ENCODE peak calls at places on chromosomes 11 and 22, in five cellular contexts. One of them, this sample, is unnamed.

GRCh38 chr11:20112291-20113146 is 47.8 kb downstream of the DBX1 start:
- DNase-seq in HepG2: no peak
- DNase-seq in WTC11: no peak
- DNase-seq in K562: peak
- DNase-seq in GM12878: no peak
- DNase-seq in this sample: no peak

GRCh38 chr11:120391297-120391696 is 55.1 kb downstream of the ARHGEF12 start:
- DNase-seq in HepG2: peak
- DNase-seq in WTC11: no peak
- DNase-seq in K562: no peak
- DNase-seq in GM12878: no peak
- DNase-seq in this sample: no peak

GRCh38 chr22:38355275-38355674 is 38.0 kb upstream of the CSNK1E start:
- DNase-seq in HepG2: no peak
- DNase-seq in WTC11: no peak
- DNase-seq in K562: no peak
- DNase-seq in GM12878: no peak
- DNase-seq in this sample: no peak

GRCh38 chr11:57513911-57514537 is 1.5 kb downstream of the SLC43A1 start:
- DNase-seq in HepG2: no peak
- DNase-seq in WTC11: peak
- DNase-seq in K562: peak
- DNase-seq in GM12878: no peak
- DNase-seq in this sample: no peak

GRCh38 chr11:76763573-76764348 is 19.4 kb upstream of the TSKU start:
- DNase-seq in HepG2: no peak
- DNase-seq in WTC11: no peak
- DNase-seq in K562: no peak
- DNase-seq in GM12878: no peak
- DNase-seq in this sample: no peak

GRCh38 chr11:93895106-93895862 is 44.9 kb upstream of the VSTM5 start:
- DNase-seq in HepG2: peak
- DNase-seq in WTC11: peak
- DNase-seq in K562: peak
- DNase-seq in GM12878: no peak
- DNase-seq in this sample: no peak

GRCh38 chr22:46421272-46421671 is 85.8 kb downstream of the TRMU start:
- DNase-seq in HepG2: no peak
- DNase-seq in WTC11: no peak
- DNase-seq in K562: no peak
- DNase-seq in GM12878: peak
- DNase-seq in this sample: no peak

GRCh38 chr22:46541536-46541935 is 4.1 kb upstream of the CELSR1 start:
- DNase-seq in HepG2: no peak
- DNase-seq in WTC11: no peak
- DNase-seq in K562: no peak
- DNase-seq in GM12878: no peak
- DNase-seq in this sample: no peak

GRCh38 chr22:48320671-48321515 is 1506.8 kb downstream of the BRD1 start:
- DNase-seq in HepG2: no peak
- DNase-seq in WTC11: no peak
- DNase-seq in K562: no peak
- DNase-seq in GM12878: no peak
- DNase-seq in this sample: no peak

GRCh38 chr11:59158206-59159068 is 13.5 kb upstream of the DTX4 start:
- DNase-seq in HepG2: peak
- DNase-seq in WTC11: peak
- DNase-seq in K562: peak
- DNase-seq in GM12878: no peak
- DNase-seq in this sample: no peak

GRCh38 chr11:46309669-46310288 is 32.3 kb downstream of the CREB3L1 start:
- DNase-seq in HepG2: no peak
- DNase-seq in WTC11: no peak
- DNase-seq in K562: peak
- DNase-seq in GM12878: no peak
- DNase-seq in this sample: no peak

GRCh38 chr11:6319001-6319878 is 1.1 kb downstream of the CAVIN3 start:
- DNase-seq in HepG2: no peak
- DNase-seq in WTC11: peak
- DNase-seq in K562: no peak
- DNase-seq in GM12878: no peak
- DNase-seq in this sample: no peak

GRCh38 chr11:19345519-19345847 is 104.7 kb upstream of the E2F8 start:
- DNase-seq in HepG2: no peak
- DNase-seq in WTC11: peak
- DNase-seq in K562: no peak
- DNase-seq in GM12878: no peak
- DNase-seq in this sample: peak

GRCh38 chr11:46294365-46295309 is 17.2 kb downstream of the CREB3L1 start:
- DNase-seq in HepG2: no peak
- DNase-seq in WTC11: peak
- DNase-seq in K562: peak
- DNase-seq in GM12878: no peak
- DNase-seq in this sample: peak

GRCh38 chr11:125166347-125166841 is 1.8 kb downstream of the PKNOX2 start:
- DNase-seq in HepG2: no peak
- DNase-seq in WTC11: no peak
- DNase-seq in K562: no peak
- DNase-seq in GM12878: no peak
- DNase-seq in this sample: no peak

GRCh38 chr11:64135711-64136110 is 30.2 kb downstream of the MACROD1 start:
- DNase-seq in HepG2: no peak
- DNase-seq in WTC11: no peak
- DNase-seq in K562: no peak
- DNase-seq in GM12878: no peak
- DNase-seq in this sample: no peak

GRCh38 chr22:41782316-41782715 is 18.2 kb upstream of the CCDC134 start:
- DNase-seq in HepG2: no peak
- DNase-seq in WTC11: no peak
- DNase-seq in K562: no peak
- DNase-seq in GM12878: no peak
- DNase-seq in this sample: no peak

GRCh38 chr11:116353517-116353916 is 419.3 kb downstream of the BUD13 start:
- DNase-seq in HepG2: no peak
- DNase-seq in WTC11: no peak
- DNase-seq in K562: no peak
- DNase-seq in GM12878: no peak
- DNase-seq in this sample: no peak

GRCh38 chr11:4076774-4077173 is 17.8 kb upstream of the RRM1 start:
- DNase-seq in HepG2: no peak
- DNase-seq in WTC11: no peak
- DNase-seq in K562: no peak
- DNase-seq in GM12878: no peak
- DNase-seq in this sample: no peak
- TF ChIP-seq ATF2 in HepG2: no peak
- TF ChIP-seq ATF2 in WTC11: no peak
- TF ChIP-seq ATF2 in K562: no peak
- TF ChIP-seq ATF2 in GM12878: no peak
- TF ChIP-seq ATF2 in this sample: no peak

DNA sequence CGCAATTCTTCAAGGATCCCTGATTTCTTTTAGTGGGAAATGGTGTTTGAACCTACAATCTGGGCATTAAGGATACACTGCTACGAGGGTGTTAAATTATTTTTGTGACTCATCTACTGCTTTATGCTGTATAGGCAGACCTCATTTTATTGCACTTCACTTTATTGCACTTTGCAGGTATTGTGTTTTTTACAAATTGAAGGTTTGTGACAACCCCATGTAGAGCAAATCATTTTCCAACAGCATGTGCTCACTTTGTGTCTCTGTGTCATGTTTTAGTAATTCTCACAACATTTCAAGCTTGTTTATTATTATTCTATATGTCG is 19.2 kb upstream of the MPZL2 start:
- DNase-seq in HepG2: no peak
- DNase-seq in WTC11: no peak
- DNase-seq in K562: no peak
- DNase-seq in GM12878: no peak
- DNase-seq in this sample: no peak
- TF ChIP-seq ATF2 in HepG2: no peak
- TF ChIP-seq ATF2 in WTC11: no peak
- TF ChIP-seq ATF2 in K562: no peak
- TF ChIP-seq ATF2 in GM12878: no peak
- TF ChIP-seq ATF2 in this sample: no peak

DNA sequence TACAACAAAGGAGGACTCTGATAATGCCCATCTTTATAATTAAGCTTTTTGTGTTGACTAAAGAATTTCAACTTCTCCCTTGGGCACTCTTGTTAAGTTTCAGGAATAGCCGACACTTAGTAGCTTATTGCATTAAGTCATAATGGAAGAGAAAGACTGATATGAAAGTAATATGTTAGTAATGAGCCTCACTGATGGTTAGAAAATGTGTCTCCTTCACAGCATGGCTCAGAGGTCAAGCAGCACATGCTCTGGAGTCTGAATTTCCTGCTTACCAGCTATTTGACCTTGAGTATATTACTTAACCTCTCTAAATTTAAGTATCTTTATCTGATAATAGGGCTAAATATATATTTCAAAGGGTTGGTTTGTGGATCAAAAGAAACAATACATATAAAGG is 39.0 kb downstream of the PDGFD start:
- DNase-seq in HepG2: no peak
- DNase-seq in WTC11: no peak
- DNase-seq in K562: no peak
- DNase-seq in GM12878: peak
- DNase-seq in this sample: no peak
- TF ChIP-seq ATF2 in HepG2: no peak
- TF ChIP-seq ATF2 in WTC11: no peak
- TF ChIP-seq ATF2 in K562: no peak
- TF ChIP-seq ATF2 in GM12878: no peak
- TF ChIP-seq ATF2 in this sample: no peak

GRCh38 chr11:75307058-75307457 is 44.4 kb downstream of the ARRB1 start:
- DNase-seq in HepG2: no peak
- DNase-seq in WTC11: no peak
- DNase-seq in K562: no peak
- DNase-seq in GM12878: no peak
- DNase-seq in this sample: no peak

GRCh38 chr11:75306529-75306928 is 44.9 kb downstream of the ARRB1 start:
- DNase-seq in HepG2: no peak
- DNase-seq in WTC11: no peak
- DNase-seq in K562: no peak
- DNase-seq in GM12878: no peak
- DNase-seq in this sample: no peak

GRCh38 chr11:75311858-75312288 is 39.6 kb downstream of the ARRB1 start:
- DNase-seq in HepG2: no peak
- DNase-seq in WTC11: no peak
- DNase-seq in K562: no peak
- DNase-seq in GM12878: no peak
- DNase-seq in this sample: no peak

GRCh38 chr11:75308116-75308515 is 43.3 kb downstream of the ARRB1 start:
- DNase-seq in HepG2: no peak
- DNase-seq in WTC11: no peak
- DNase-seq in K562: no peak
- DNase-seq in GM12878: no peak
- DNase-seq in this sample: no peak

DNA sequence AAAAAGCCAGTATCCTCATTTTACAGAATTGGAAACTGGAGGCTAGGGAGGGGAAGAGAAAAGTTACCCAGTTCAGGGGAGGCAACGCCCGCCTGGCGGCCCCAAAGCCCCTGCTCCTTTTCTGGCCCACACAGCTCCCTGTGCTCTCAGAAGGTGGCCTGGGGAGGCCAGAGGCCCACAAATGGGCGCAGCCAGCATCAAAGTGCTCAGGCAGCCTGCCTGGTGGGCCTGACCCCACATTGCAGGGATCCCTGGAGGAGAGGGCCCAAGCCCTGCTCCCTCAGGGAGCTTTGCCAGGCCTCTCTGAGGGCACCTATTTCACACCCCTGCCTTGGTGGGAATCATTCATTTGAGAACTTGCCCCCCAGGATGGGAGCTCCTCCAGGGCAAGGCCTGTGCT is 42.5 kb downstream of the ARRB1 start:
- DNase-seq in HepG2: no peak
- DNase-seq in WTC11: no peak
- DNase-seq in K562: no peak
- DNase-seq in GM12878: no peak
- DNase-seq in this sample: no peak
- TF ChIP-seq ATF2 in HepG2: no peak
- TF ChIP-seq ATF2 in WTC11: no peak
- TF ChIP-seq ATF2 in K562: no peak
- TF ChIP-seq ATF2 in GM12878: no peak
- TF ChIP-seq ATF2 in this sample: no peak

GRCh38 chr11:102824541-102824940 is 18.9 kb downstream of the MMP3 start:
- DNase-seq in HepG2: no peak
- DNase-seq in WTC11: no peak
- DNase-seq in K562: no peak
- DNase-seq in GM12878: no peak
- DNase-seq in this sample: no peak
- TF ChIP-seq ATF2 in HepG2: no peak
- TF ChIP-seq ATF2 in WTC11: no peak
- TF ChIP-seq ATF2 in K562: no peak
- TF ChIP-seq ATF2 in GM12878: no peak
- TF ChIP-seq ATF2 in this sample: no peak

DNA sequence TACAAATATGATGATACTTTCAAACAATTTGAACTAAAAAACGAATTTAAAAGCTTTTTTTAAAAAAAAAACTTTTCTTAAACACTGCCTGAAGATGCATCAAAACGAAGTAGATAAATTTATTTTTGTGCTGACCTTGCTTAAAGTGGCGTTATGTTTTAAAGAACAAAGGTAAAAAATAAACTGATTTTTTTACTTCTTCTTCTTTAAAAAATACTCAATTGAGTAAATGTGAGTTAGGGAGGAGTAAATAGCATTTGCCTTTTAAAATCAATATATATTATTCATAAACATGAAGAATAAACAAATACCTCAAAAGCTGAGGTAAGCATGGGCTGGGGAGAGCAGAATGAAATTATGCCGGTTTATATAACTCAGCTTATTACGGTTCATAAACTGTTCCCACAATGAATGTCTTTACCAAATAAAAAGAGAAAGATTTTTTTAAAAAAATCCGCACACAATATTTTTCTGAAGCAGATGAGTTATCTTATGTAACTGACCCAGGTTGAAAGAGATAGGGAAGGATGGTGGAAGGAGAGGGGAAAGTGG is 9.0 kb downstream of the PAX6 start:
- DNase-seq in HepG2: no peak
- DNase-seq in WTC11: no peak
- DNase-seq in K562: no peak
- DNase-seq in GM12878: no peak
- DNase-seq in this sample: no peak
- TF ChIP-seq ATF2 in HepG2: no peak
- TF ChIP-seq ATF2 in WTC11: no peak
- TF ChIP-seq ATF2 in K562: no peak
- TF ChIP-seq ATF2 in GM12878: no peak
- TF ChIP-seq ATF2 in this sample: no peak

DNA sequence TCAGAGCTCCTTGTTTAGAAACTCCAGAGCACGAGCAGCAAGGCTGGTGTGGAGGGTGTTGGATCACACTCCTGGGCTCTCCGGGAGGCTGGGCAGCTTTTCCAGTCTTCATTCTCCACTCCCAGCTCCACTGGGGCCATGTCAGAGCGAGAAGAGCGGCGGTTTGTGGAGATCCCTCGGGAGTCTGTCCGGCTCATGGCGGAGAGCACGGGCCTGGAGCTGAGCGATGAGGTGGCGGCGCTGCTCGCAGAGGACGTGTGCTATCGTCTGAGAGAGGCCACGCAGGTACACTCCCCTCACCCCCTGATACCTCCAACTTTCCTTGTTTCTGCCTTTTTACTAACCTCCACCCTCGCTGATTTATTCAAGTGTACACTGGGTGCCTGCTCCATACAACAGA is 4.5 kb downstream of the TAF6L start:
- DNase-seq in HepG2: no peak
- DNase-seq in WTC11: no peak
- DNase-seq in K562: no peak
- DNase-seq in GM12878: no peak
- DNase-seq in this sample: no peak
- TF ChIP-seq ATF2 in HepG2: no peak
- TF ChIP-seq ATF2 in WTC11: no peak
- TF ChIP-seq ATF2 in K562: no peak
- TF ChIP-seq ATF2 in GM12878: no peak
- TF ChIP-seq ATF2 in this sample: no peak

GRCh38 chr11:132838621-132839020 is 693.7 kb downstream of the OPCML start:
- DNase-seq in HepG2: no peak
- DNase-seq in WTC11: no peak
- DNase-seq in K562: no peak
- DNase-seq in GM12878: no peak
- DNase-seq in this sample: no peak
- TF ChIP-seq ATF2 in HepG2: no peak
- TF ChIP-seq ATF2 in WTC11: no peak
- TF ChIP-seq ATF2 in K562: no peak
- TF ChIP-seq ATF2 in GM12878: no peak
- TF ChIP-seq ATF2 in this sample: no peak

This sample was measured in H1.